ENCODE peak calls at places on chromosome 16, in four cellular contexts. M, P, Q and U are unnamed samples. For H3K4me1 and H3K27me3, the result is how much of the 10 kb centered on the place peaks cover.

GRCh38 chr16:67504190-67505021 is 21.1 kb upstream of the AGRP start:
- DNase-seq in Q (no peak), M (peak), P (peak), U (peak)

GRCh38 chr16:73228649-73229048 is 180.7 kb upstream of the ZFHX3 start:
- DNase-seq in Q (peak), M (no peak), P (no peak), U (no peak)

GRCh38 chr16:31202402-31203385 is at the start of gene PYCARD:
- DNase-seq in M (peak), P (peak), Q (peak), U (peak)

GRCh38 chr16:77584205-77584859 is 138.0 kb upstream of the NUDT7 start:
- DNase-seq in P (no peak), M (peak), Q (peak), U (peak)

GRCh38 chr16:71440669-71441347 is 1.0 kb downstream of the TLE7 start:
- DNase-seq in M (no peak), P (no peak), Q (no peak), U (no peak)

GRCh38 chr16:65522412-65522811 is 400.5 kb upstream of the CDH11 start:
- DNase-seq in M (no peak), P (no peak), Q (no peak), U (no peak)

GRCh38 chr16:27322858-27323780 is 9.3 kb downstream of the IL4R start:
- DNase-seq in Q (no peak), P (no peak), M (peak), U (no peak)

GRCh38 chr16:50622029-50622428 is 59.1 kb downstream of the SNX20 start:
- DNase-seq in M (no peak), P (no peak), Q (no peak), U (no peak)

DNA sequence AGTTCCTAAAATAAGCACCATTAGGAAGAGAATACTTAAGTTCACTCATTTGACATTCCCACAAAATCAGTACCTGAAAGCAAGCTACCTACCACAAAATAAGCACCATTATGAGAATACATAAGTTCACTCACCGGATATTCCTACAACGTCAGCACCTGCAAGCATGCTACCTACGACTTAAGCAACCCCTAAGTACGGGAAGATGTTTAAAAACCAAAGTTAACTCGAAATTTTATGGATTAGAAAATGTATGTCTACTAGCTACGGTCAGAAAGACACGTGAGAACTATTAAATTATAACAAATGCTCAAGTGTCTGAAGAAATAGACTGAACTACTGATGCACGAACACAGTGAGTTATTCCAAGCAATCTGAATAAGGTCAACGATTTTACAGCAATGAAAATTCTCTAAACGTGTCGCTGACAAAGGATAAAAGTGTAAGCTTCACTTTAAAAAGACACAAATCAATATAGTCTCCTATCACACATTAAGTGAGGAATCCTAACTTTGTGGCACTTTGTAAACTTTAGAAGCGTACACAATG is 1.5 kb downstream of the GSPT1 start:
- DNase-seq in P (no peak), M (no peak), Q (no peak), U (no peak)
- H3K27ac ChIP-seq in P (peak), M (peak), Q (peak), U (peak)

GRCh38 chr16:24999856-25000447 is 15.2 kb downstream of the ARHGAP17 start:
- DNase-seq in Q (no peak), P (no peak), M (no peak), U (no peak)
- H3K4me1 ChIP-seq in Q (under half), P (half or more), M (half or more), U (under half)

DNA sequence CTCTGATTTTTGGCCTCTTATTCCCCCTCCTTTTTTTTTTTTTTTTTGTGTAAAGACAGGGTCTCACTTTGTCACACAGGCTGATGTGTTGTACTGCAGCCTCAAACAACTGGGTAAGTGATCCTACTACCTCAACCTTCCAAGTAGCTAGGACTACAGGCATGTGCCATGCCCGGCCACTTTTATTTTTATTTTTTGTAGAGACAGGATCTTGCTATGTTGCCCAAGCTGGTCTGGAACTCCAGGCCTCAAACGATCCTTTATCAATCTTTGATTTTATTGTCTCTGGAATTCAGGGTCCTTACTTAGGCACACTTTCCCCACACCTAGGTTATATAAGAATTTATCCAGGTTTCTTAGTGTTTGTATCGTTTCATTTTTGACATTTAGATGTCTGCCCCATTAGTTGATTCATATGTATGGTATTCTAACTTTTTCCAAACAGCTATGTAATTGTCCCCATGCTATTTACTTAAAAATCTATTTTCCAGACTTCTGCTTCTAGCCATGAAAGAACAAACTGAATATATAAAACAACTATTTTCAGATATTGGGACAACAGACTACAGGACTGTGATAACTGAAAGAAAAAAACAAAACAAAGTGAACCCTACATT is 13.9 kb downstream of the CMC2 start:
- DNase-seq in Q (peak), M (no peak), P (no peak), U (no peak)
- H3K27me3 ChIP-seq in Q (under half), M (under half), P (under half), U (under half)

GRCh38 chr16:81630632-81631026 is 148.5 kb upstream of the PLCG2 start:
- DNase-seq in P (no peak), Q (no peak), M (no peak), U (no peak)

GRCh38 chr16:81633147-81633619 is 145.9 kb upstream of the PLCG2 start:
- DNase-seq in M (no peak), P (no peak), Q (no peak), U (no peak)

GRCh38 chr16:81634380-81635121 is 144.5 kb upstream of the PLCG2 start:
- DNase-seq in M (no peak), P (no peak), Q (peak), U (no peak)

GRCh38 chr16:81633680-81634379 is 145.3 kb upstream of the PLCG2 start:
- DNase-seq in P (no peak), Q (no peak), M (no peak), U (no peak)

GRCh38 chr16:81632392-81633146 is 146.5 kb upstream of the PLCG2 start:
- DNase-seq in M (no peak), P (no peak), Q (peak), U (peak)
- H3K27ac ChIP-seq in M (no peak), P (no peak), Q (no peak), U (peak)

GRCh38 chr16:68519225-68519745 is 19.8 kb upstream of the ZFP90 start:
- DNase-seq in M (no peak), P (no peak), Q (no peak), U (no peak)
- H3K4me1 ChIP-seq in M (under half), P (under half), Q (under half), U (under half)

GRCh38 chr16:1333149-1333812 is at the start of gene BAIAP3:
- DNase-seq in P (peak), Q (peak), M (no peak), U (peak)

GRCh38 chr16:1333854-1334719 is 642 bp downstream of the BAIAP3 start:
- DNase-seq in P (no peak), Q (no peak), M (no peak), U (no peak)

GRCh38 chr16:1330931-1331711 is 2.3 kb upstream of the BAIAP3 start:
- DNase-seq in P (no peak), M (no peak), Q (no peak), U (no peak)

GRCh38 chr16:1331712-1332617 is 1.5 kb upstream of the BAIAP3 start:
- DNase-seq in Q (peak), P (peak), M (no peak), U (no peak)

DNA sequence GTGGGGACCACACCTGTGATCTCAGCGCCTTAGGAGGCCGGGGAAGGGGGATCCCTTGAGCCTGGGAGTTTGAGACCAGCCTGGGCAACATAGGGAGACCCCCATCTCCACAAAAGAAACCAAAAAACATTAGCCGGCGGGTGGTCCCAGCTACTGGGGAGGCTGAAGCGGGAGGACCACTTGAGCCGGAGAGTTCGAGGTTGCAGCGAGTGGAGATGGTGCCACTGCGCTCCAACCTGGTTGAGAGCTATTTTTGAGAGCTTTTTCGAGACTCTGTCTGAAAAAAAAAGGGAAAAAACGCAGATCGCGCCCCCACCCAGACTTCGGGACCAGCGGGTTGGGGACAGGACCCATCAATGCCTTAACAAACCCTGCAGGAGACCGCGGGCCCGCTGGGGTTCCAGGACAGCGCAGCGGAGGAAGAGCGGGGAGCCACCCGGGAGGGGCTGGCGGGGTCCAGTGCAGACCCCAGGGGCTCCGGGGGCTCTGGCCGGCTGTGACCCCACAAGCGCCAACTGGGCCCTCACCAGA is 762 bp upstream of the BAIAP3 start:
- DNase-seq in Q (no peak), P (no peak), M (no peak), U (no peak)
- H3K27me3 ChIP-seq in Q (half or more), P (under half), M (half or more), U (under half)

GRCh38 chr16:55559233-55559632 is 7.3 kb upstream of the CAPNS2 start:
- DNase-seq in Q (peak), M (no peak), P (no peak), U (no peak)
- H3K27ac ChIP-seq in Q (no peak), M (no peak), P (no peak), U (no peak)

GRCh38 chr16:89120281-89120680 is 26.6 kb downstream of the ACSF3 start:
- DNase-seq in P (peak), Q (no peak), M (no peak), U (no peak)

GRCh38 chr16:89118361-89119061 is 24.9 kb downstream of the ACSF3 start:
- DNase-seq in M (no peak), P (peak), Q (no peak), U (no peak)

GRCh38 chr16:89119661-89120141 is 26.0 kb downstream of the ACSF3 start:
- DNase-seq in M (no peak), Q (no peak), P (peak), U (no peak)

GRCh38 chr16:89117975-89118289 is 24.3 kb downstream of the ACSF3 start:
- DNase-seq in Q (no peak), P (peak), M (no peak), U (no peak)

GRCh38 chr16:89119161-89119621 is 25.5 kb downstream of the ACSF3 start:
- DNase-seq in P (peak), Q (no peak), M (no peak), U (no peak)
- H3K4me1 ChIP-seq in P (under half), Q (under half), M (under half), U (under half)

DNA sequence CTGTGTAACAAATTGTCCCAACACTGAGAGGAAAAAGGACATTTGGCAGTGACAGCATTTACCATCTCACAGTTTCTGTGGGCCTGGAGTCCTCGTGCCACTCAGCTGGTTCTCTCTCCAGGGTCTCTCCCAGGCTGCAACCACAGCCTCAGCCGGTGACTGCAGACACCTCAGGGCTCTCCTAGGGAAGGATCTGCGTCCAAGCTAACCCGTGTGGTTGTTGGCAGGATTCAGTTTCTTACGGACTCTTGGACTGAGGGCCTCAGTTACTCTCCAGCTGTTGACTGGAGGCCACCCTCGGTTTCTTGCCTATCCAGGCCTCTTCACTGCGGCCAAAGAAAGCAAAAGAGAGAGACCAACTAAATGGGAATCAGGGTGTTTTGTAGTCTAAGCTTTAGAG is 398.8 kb downstream of the SNX29 start:
- DNase-seq in Q (no peak), M (peak), P (no peak), U (no peak)
- H3K27me3 ChIP-seq in Q (under half), M (under half), P (under half), U (under half)

GRCh38 chr16:56306690-56307533 is 115.6 kb downstream of the GNAO1 start:
- DNase-seq in P (no peak), M (no peak), Q (no peak), U (no peak)
- H3K27ac ChIP-seq in P (no peak), M (no peak), Q (no peak), U (no peak)